ENCODE peak calls at places on chromosome 4, in eight cellular contexts. F is body of pancreas, H is GM23338, W is GM12865, G is suprapubic skin, J is AG04450, M is coronary artery, S is epithelial cell of esophagus. E is an unnamed sample.

GRCh38 chr4:187656953-187657352 is 338.6 kb upstream of the ZFP42 start:
- DNase-seq in F (no peak), H (no peak), W (no peak), G (no peak), J (peak; percentile 67), M (no peak), S (no peak), E (no peak)

GRCh38 chr4:157115613-157116340 is 39.8 kb downstream of the GLRB start:
- DNase-seq in F (no peak), H (no peak), W (no peak), G (no peak), J (no peak), M (no peak), S (peak; percentile 77), E (no peak)

GRCh38 chr4:166635367-166635766 is 598.9 kb downstream of the SPOCK3 start:
- DNase-seq in F (no peak), H (no peak), W (no peak), G (no peak), J (no peak), M (no peak), S (no peak), E (no peak)

GRCh38 chr4:173990126-173990878 is 293.2 kb downstream of the FBXO8 start:
- DNase-seq in F (no peak), H (peak; percentile 77), W (peak; percentile 21), G (no peak), J (no peak), M (no peak), S (peak; percentile 45), E (no peak)

GRCh38 chr4:156805696-156806095 is 165.9 kb downstream of the PDGFC start:
- DNase-seq in F (no peak), H (peak; percentile 6), W (no peak), G (no peak), J (no peak), M (no peak), S (peak; percentile 66), E (no peak)

GRCh38 chr4:122602277-122603142 is 18.4 kb downstream of the IL21 start:
- DNase-seq in F (no peak), H (peak; percentile 73), W (peak; percentile 54), G (no peak), J (no peak), M (no peak), S (peak; percentile 64), E (peak; percentile 21)

GRCh38 chr4:56465599-56466295 is 1.7 kb upstream of the SRP72 start:
- DNase-seq in F (no peak), H (peak; percentile 11), W (no peak), G (no peak), J (no peak), M (no peak), S (peak; percentile 64), E (no peak)

GRCh38 chr4:178937130-178937529 is 1494.9 kb upstream of the AGA start:
- DNase-seq in F (no peak), H (no peak), W (no peak), G (no peak), J (no peak), M (no peak), S (peak; percentile 24), E (no peak)

GRCh38 chr4:44806076-44806475 is 79.7 kb upstream of the GNPDA2 start:
- DNase-seq in F (no peak), H (no peak), W (no peak), G (no peak), J (no peak), M (no peak), S (no peak), E (no peak)

GRCh38 chr4:29983890-29984289 is 736.3 kb upstream of the PCDH7 start:
- DNase-seq in F (no peak), H (no peak), W (no peak), G (no peak), J (no peak), M (no peak), S (peak; percentile 1), E (no peak)

GRCh38 chr4:186557061-186557460 is 1.7 kb upstream of the MTNR1A start:
- DNase-seq in F (no peak), H (no peak), W (no peak), G (no peak), J (no peak), M (no peak), S (no peak), E (no peak)

GRCh38 chr4:186554485-186554884 is 882 bp downstream of the MTNR1A start:
- DNase-seq in F (peak; percentile 30), H (peak; percentile 76), W (no peak), G (no peak), J (no peak), M (no peak), S (peak; percentile 60), E (no peak)

GRCh38 chr4:186551849-186552248 is 3.5 kb downstream of the MTNR1A start:
- DNase-seq in F (no peak), H (no peak), W (no peak), G (no peak), J (no peak), M (no peak), S (no peak), E (no peak)

GRCh38 chr4:186554890-186555827 is at the start of gene MTNR1A:
- DNase-seq in F (peak; percentile 14), H (peak; percentile 77), W (no peak), G (no peak), J (no peak), M (no peak), S (peak; percentile 16), E (no peak)

GRCh38 chr4:186553717-186554116 is 1.6 kb downstream of the MTNR1A start:
- DNase-seq in F (no peak), H (peak; percentile 63), W (no peak), G (no peak), J (no peak), M (peak; percentile 16), S (no peak), E (no peak)
- H3K4me3 ChIP-seq in F (no peak overlapping the region), H (no peak overlapping the region), W (no peak overlapping the region), G (no peak overlapping the region), J (no peak overlapping the region), M (no peak overlapping the region), S (no peak overlapping the region), E (no peak overlapping the region)

DNA sequence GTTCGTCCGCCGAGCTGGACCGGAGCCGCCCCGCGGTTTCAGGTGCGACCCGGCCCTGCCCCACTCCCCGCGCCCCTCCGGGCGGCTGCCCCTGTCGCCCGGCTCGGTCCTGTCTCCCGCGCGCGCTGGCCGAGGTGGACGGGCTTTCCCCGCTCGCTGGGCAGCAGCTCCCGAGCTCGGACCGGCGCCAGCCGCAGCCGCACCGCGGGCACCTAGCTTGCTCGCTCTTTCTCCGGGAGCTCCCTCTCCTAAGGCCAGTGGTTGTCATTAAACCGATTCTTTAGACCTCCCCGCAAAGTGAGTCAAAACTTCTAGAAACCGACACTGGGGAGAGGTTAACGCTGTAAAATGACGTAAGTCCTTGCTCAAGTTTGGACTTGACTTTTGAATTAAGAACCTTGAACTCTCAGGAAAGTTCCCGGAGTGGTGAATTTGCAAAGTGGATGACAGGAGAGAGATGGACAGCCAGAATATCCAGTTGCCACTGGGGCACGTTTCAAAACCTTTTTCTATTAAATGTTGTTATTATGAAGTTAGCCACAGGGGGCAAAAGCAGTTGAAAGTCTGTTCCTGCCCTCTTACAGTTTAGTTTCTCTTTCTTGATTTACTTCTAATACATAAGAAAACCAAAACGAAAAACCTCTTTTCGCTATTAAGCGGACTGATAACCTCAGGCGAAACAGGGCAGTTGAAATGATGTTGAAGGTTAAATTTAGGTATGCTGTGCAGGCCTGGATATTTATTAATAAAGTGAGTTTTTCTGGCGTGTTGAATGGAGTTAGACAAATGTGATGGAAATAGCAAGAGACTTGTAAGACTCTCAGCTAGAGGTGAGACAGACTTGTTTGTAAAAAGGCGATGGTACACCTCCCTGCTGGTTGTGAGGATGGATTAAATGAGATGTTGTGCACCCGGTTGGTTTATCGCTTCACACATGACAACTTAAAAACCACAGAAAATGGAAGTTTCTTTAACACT is 846 bp downstream of the PI4K2B start:
- DNase-seq in F (peak; percentile 62), H (peak; percentile 54), W (peak; percentile 89), G (peak; percentile 70), J (peak; percentile 42), M (peak; percentile 79), S (peak; percentile 97), E (peak; percentile 69)
- TF ChIP-seq CTCF in F (no peak), H (no peak), W (peak; percentile 39), G (peak; percentile 39), J (peak; percentile 58), M (no peak), S (peak; percentile 34), E (peak; percentile 48)

DNA sequence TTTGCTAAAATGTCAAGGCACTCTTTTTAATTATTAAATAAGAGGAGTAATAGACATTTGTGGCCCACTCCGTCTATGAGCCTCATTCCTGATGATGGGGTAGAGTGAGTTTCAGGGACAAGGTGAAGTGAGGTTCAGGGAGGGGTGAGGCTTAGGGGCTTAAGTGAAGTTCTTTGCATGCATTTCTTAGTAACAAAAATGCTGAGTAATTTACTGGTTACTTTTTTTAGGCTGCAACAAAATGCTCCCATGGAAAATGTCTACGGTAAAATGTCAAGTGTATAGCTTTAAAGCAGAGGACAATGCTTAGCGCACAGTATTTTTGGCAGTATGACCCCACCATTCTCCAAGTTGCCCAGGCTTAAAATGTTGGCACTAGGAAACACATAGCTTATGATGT is 2.0 kb upstream of the USO1 start:
- DNase-seq in F (no peak), H (no peak), W (no peak), G (no peak), J (no peak), M (no peak), S (no peak), E (no peak)
- H3K4me3 ChIP-seq in F (no peak overlapping the region), H (peak overlapping the region; percentile 68), W (no peak overlapping the region), G (no peak overlapping the region), J (peak overlapping the region; percentile 11), M (no peak overlapping the region), S (no peak overlapping the region), E (no peak overlapping the region)

GRCh38 chr4:110442309-110442708 is 33.6 kb upstream of the ENPEP start:
- DNase-seq in F (no peak), H (peak; percentile 14), W (no peak), G (no peak), J (no peak), M (no peak), S (peak; percentile 31), E (no peak)
- TF ChIP-seq CTCF in F (no peak), H (peak; percentile 61), W (peak; percentile 1), G (no peak), J (no peak), M (no peak), S (no peak), E (peak; percentile 5)

DNA sequence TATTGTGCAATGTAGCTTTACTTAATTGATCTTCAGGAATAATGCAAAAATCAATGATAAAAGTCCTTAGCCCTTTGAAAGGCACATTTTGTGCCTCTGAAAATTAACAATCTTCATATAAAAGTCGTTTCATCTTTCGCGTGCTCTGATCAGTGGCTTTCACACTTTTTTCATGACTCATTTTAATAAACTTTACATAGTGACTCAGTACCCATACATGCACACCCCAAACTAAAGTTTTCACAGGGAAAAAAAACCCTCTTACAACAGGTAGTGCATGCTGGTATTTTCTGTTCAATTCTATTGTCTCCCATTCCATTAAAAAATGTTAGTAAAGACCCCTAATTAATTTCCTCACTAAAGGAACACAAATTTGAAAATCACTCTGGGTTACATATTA is 21.5 kb downstream of the RWDD4 start:
- DNase-seq in F (no peak), H (no peak), W (no peak), G (no peak), J (no peak), M (no peak), S (peak; percentile 71), E (no peak)
- H3K4me3 ChIP-seq in F (no peak overlapping the region), H (no peak overlapping the region), W (no peak overlapping the region), G (no peak overlapping the region), J (no peak overlapping the region), M (no peak overlapping the region), S (no peak overlapping the region), E (no peak overlapping the region)

E was measured in GM12864.